ENCODE peak calls at places on chromosomes 5 and 9, in six cellular contexts. One of them, this sample, is unnamed.

GRCh38 chr9:13900449-13900848 is 413.5 kb downstream of the NFIB start:
- DNase-seq in hepatocyte: no peak
- DNase-seq in pancreas: no peak
- DNase-seq in cardiac fibroblast: no peak
- DNase-seq in psoas muscle: no peak
- DNase-seq in Caco-2: no peak
- DNase-seq in this sample: no peak

GRCh38 chr9:128911529-128912035 is 9.2 kb upstream of the PHYHD1 start:
- DNase-seq in hepatocyte: no peak
- DNase-seq in cardiac fibroblast: peak; percentile 49
- DNase-seq in pancreas: peak; percentile 37
- DNase-seq in psoas muscle: peak; percentile 88
- DNase-seq in Caco-2: no peak
- DNase-seq in this sample: peak; percentile 47

GRCh38 chr5:10507575-10508024 is 56.3 kb upstream of the ANKRD33B start:
- DNase-seq in Caco-2: peak; percentile 82
- DNase-seq in psoas muscle: no peak
- DNase-seq in cardiac fibroblast: no peak
- DNase-seq in hepatocyte: peak; percentile 56
- DNase-seq in pancreas: no peak
- DNase-seq in this sample: no peak

GRCh38 chr5:124302504-124302903 is 443.9 kb downstream of the ZNF608 start:
- DNase-seq in psoas muscle: no peak
- DNase-seq in cardiac fibroblast: no peak
- DNase-seq in pancreas: no peak
- DNase-seq in hepatocyte: no peak
- DNase-seq in Caco-2: no peak
- DNase-seq in this sample: no peak

GRCh38 chr5:53392073-53392472 is 88.4 kb upstream of the FST start:
- DNase-seq in Caco-2: no peak
- DNase-seq in hepatocyte: no peak
- DNase-seq in pancreas: no peak
- DNase-seq in cardiac fibroblast: no peak
- DNase-seq in psoas muscle: no peak
- DNase-seq in this sample: no peak

GRCh38 chr9:131799177-131799823 is 59.4 kb upstream of the RAPGEF1 start:
- DNase-seq in Caco-2: peak; percentile 68
- DNase-seq in hepatocyte: peak; percentile 80
- DNase-seq in cardiac fibroblast: peak; percentile 32
- DNase-seq in pancreas: peak; percentile 46
- DNase-seq in psoas muscle: no peak
- DNase-seq in this sample: peak; percentile 74

GRCh38 chr9:36207016-36207415 is 16.3 kb downstream of the CLTA start:
- DNase-seq in cardiac fibroblast: no peak
- DNase-seq in psoas muscle: peak; percentile 53
- DNase-seq in hepatocyte: no peak
- DNase-seq in pancreas: no peak
- DNase-seq in Caco-2: no peak
- DNase-seq in this sample: no peak

GRCh38 chr9:91714874-91715615 is 235.0 kb downstream of the ROR2 start:
- DNase-seq in Caco-2: no peak
- DNase-seq in pancreas: no peak
- DNase-seq in cardiac fibroblast: no peak
- DNase-seq in psoas muscle: no peak
- DNase-seq in hepatocyte: no peak
- DNase-seq in this sample: no peak

GRCh38 chr5:29715167-29715566 is 1478.3 kb upstream of the CDH6 start:
- DNase-seq in pancreas: no peak
- DNase-seq in cardiac fibroblast: no peak
- DNase-seq in Caco-2: no peak
- DNase-seq in hepatocyte: no peak
- DNase-seq in psoas muscle: no peak
- DNase-seq in this sample: no peak

GRCh38 chr9:129059796-129060785 is 20.8 kb upstream of the DOLPP1 start:
- DNase-seq in psoas muscle: no peak
- DNase-seq in cardiac fibroblast: no peak
- DNase-seq in hepatocyte: no peak
- DNase-seq in Caco-2: peak; percentile 30
- DNase-seq in pancreas: no peak
- DNase-seq in this sample: no peak

GRCh38 chr5:137395011-137395755 is 103.9 kb downstream of the SPOCK1 start:
- DNase-seq in cardiac fibroblast: no peak
- DNase-seq in psoas muscle: no peak
- DNase-seq in Caco-2: no peak
- DNase-seq in hepatocyte: no peak
- DNase-seq in pancreas: no peak
- DNase-seq in this sample: no peak

GRCh38 chr9:130189840-130190239 is 17.6 kb downstream of the NCS1 start:
- DNase-seq in cardiac fibroblast: peak; percentile 78
- DNase-seq in hepatocyte: no peak
- DNase-seq in Caco-2: no peak
- DNase-seq in pancreas: no peak
- DNase-seq in psoas muscle: no peak
- DNase-seq in this sample: no peak
- TF ChIP-seq CTCF in cardiac fibroblast: no peak
- TF ChIP-seq CTCF in hepatocyte: no peak
- TF ChIP-seq CTCF in Caco-2: no peak
- TF ChIP-seq CTCF in pancreas: no peak
- TF ChIP-seq CTCF in psoas muscle: no peak
- TF ChIP-seq CTCF in this sample: no peak

GRCh38 chr5:54656261-54656728 is 138.7 kb downstream of the SNX18 start:
- DNase-seq in cardiac fibroblast: peak; percentile 81
- DNase-seq in pancreas: no peak
- DNase-seq in hepatocyte: no peak
- DNase-seq in Caco-2: no peak
- DNase-seq in psoas muscle: no peak
- DNase-seq in this sample: no peak
- TF ChIP-seq CTCF in cardiac fibroblast: no peak
- TF ChIP-seq CTCF in pancreas: no peak
- TF ChIP-seq CTCF in hepatocyte: no peak
- TF ChIP-seq CTCF in Caco-2: no peak
- TF ChIP-seq CTCF in psoas muscle: no peak
- TF ChIP-seq CTCF in this sample: no peak

DNA sequence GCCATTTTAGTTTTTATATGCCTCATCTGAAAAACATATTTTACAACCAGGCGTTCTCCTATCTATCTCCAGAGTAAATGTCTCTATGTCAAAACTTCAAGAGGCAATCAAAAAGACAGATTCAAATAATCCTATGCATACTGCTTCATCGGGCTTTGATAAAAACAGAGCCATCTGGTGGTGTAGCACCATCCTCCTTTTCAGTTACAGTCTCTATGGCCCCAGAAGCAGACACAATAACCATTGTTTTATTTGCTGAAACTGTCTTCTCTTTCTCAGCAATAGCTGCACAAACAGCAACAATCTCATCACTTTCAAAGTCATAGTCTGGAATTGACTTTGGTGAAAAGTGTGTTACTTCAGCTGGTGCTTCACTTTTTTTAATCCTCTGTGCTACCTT is 36.3 kb downstream of the PTGER4 start:
- DNase-seq in Caco-2: no peak
- DNase-seq in hepatocyte: no peak
- DNase-seq in psoas muscle: no peak
- DNase-seq in cardiac fibroblast: peak; percentile 10
- DNase-seq in pancreas: no peak
- DNase-seq in this sample: no peak
- TF ChIP-seq CTCF in Caco-2: no peak
- TF ChIP-seq CTCF in hepatocyte: no peak
- TF ChIP-seq CTCF in psoas muscle: no peak
- TF ChIP-seq CTCF in cardiac fibroblast: no peak
- TF ChIP-seq CTCF in pancreas: no peak
- TF ChIP-seq CTCF in this sample: no peak

GRCh38 chr5:150502847-150503246 is 5.1 kb upstream of the NDST1 start:
- DNase-seq in Caco-2: no peak
- DNase-seq in pancreas: no peak
- DNase-seq in cardiac fibroblast: no peak
- DNase-seq in psoas muscle: no peak
- DNase-seq in hepatocyte: no peak
- DNase-seq in this sample: no peak

GRCh38 chr5:150505041-150505511 is 2.9 kb upstream of the NDST1 start:
- DNase-seq in pancreas: no peak
- DNase-seq in cardiac fibroblast: no peak
- DNase-seq in Caco-2: no peak
- DNase-seq in hepatocyte: no peak
- DNase-seq in psoas muscle: peak; percentile 67
- DNase-seq in this sample: no peak

GRCh38 chr5:150503386-150503785 is 4.5 kb upstream of the NDST1 start:
- DNase-seq in Caco-2: no peak
- DNase-seq in hepatocyte: no peak
- DNase-seq in pancreas: no peak
- DNase-seq in cardiac fibroblast: no peak
- DNase-seq in psoas muscle: no peak
- DNase-seq in this sample: no peak

GRCh38 chr5:150505816-150506215 is 2.1 kb upstream of the NDST1 start:
- DNase-seq in cardiac fibroblast: no peak
- DNase-seq in pancreas: no peak
- DNase-seq in psoas muscle: no peak
- DNase-seq in Caco-2: no peak
- DNase-seq in hepatocyte: no peak
- DNase-seq in this sample: no peak

DNA sequence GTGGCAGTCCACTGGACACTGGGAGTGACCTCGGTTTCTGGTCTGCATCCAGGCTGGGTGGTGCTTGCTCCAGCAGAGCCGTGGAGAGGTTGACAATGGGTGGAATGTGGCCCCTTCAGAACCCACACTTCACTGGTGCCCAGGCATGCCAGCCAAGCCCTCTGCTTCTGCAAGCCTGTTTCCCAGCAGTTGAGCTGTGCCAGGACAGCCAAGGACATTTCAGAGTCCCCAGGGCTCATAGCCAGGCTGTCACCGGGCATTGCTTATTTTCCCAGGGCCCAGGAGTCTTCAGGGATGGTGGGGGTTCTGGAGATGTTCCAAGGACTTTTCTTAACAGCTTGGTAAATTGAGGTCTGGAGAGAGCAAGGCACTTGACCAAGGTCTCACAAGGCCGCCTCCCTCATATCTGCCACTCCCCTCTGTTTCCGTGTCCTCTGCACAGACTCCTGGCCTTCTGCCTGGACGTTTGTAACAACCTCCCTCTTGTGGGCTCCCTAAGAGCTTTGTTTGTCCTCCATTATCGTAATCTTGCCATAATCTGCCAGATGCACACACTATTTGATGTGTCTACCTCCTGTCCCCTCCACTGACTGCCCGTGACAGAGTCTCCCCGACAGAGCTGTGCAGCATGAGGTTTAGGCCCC is 3.8 kb upstream of the NDST1 start:
- DNase-seq in psoas muscle: peak; percentile 73
- DNase-seq in Caco-2: no peak
- DNase-seq in hepatocyte: no peak
- DNase-seq in pancreas: peak; percentile 80
- DNase-seq in cardiac fibroblast: peak; percentile 56
- DNase-seq in this sample: no peak
- TF ChIP-seq CTCF in psoas muscle: no peak
- TF ChIP-seq CTCF in Caco-2: no peak
- TF ChIP-seq CTCF in hepatocyte: no peak
- TF ChIP-seq CTCF in pancreas: no peak
- TF ChIP-seq CTCF in cardiac fibroblast: no peak
- TF ChIP-seq CTCF in this sample: no peak

GRCh38 chr5:24633705-24634325 is 11.0 kb downstream of the CDH10 start:
- DNase-seq in Caco-2: no peak
- DNase-seq in cardiac fibroblast: peak; percentile 41
- DNase-seq in psoas muscle: no peak
- DNase-seq in pancreas: no peak
- DNase-seq in hepatocyte: peak; percentile 75
- DNase-seq in this sample: peak; percentile 21
- TF ChIP-seq CTCF in Caco-2: peak; percentile 47
- TF ChIP-seq CTCF in cardiac fibroblast: peak; percentile 45
- TF ChIP-seq CTCF in psoas muscle: peak; percentile 49
- TF ChIP-seq CTCF in pancreas: peak; percentile 44
- TF ChIP-seq CTCF in hepatocyte: peak; percentile 77
- TF ChIP-seq CTCF in this sample: peak; percentile 95